ENCODE peak calls at places on chromosomes 12 and 14, in eight cellular contexts. One of them, this sample, is unnamed.

GRCh38 chr12:87866602-87867292 is 162.5 kb downstream of the C12orf50 start:
- DNase-seq in IMR-90: peak
- DNase-seq in HCT116: peak
- DNase-seq in A549: no peak
- DNase-seq in SK-N-SH: peak
- DNase-seq in H1: no peak
- DNase-seq in K562: no peak
- DNase-seq in HepG2: peak
- DNase-seq in this sample: no peak

GRCh38 chr12:121467638-121468403 is 67.9 kb downstream of the RNF34 start:
- DNase-seq in IMR-90: no peak
- DNase-seq in HCT116: no peak
- DNase-seq in A549: peak
- DNase-seq in SK-N-SH: no peak
- DNase-seq in H1: peak
- DNase-seq in K562: no peak
- DNase-seq in HepG2: no peak
- DNase-seq in this sample: no peak

GRCh38 chr14:33460119-33460518 is 490.8 kb downstream of the EGLN3 start:
- DNase-seq in IMR-90: no peak
- DNase-seq in HCT116: no peak
- DNase-seq in A549: no peak
- DNase-seq in SK-N-SH: no peak
- DNase-seq in H1: no peak
- DNase-seq in K562: no peak
- DNase-seq in HepG2: no peak
- DNase-seq in this sample: no peak

GRCh38 chr12:2806700-2807099 is 5.8 kb upstream of the ITFG2 start:
- DNase-seq in IMR-90: no peak
- DNase-seq in HCT116: no peak
- DNase-seq in A549: no peak
- DNase-seq in SK-N-SH: no peak
- DNase-seq in H1: no peak
- DNase-seq in K562: no peak
- DNase-seq in HepG2: no peak
- DNase-seq in this sample: no peak

GRCh38 chr14:50601405-50601804 is 41.5 kb downstream of the ATL1 start:
- DNase-seq in IMR-90: no peak
- DNase-seq in HCT116: no peak
- DNase-seq in A549: no peak
- DNase-seq in SK-N-SH: no peak
- DNase-seq in H1: no peak
- DNase-seq in K562: no peak
- DNase-seq in HepG2: no peak
- DNase-seq in this sample: no peak

GRCh38 chr14:32985881-32986280 is 47.2 kb downstream of the NPAS3 start:
- DNase-seq in IMR-90: no peak
- DNase-seq in HCT116: no peak
- DNase-seq in A549: no peak
- DNase-seq in SK-N-SH: no peak
- DNase-seq in H1: no peak
- DNase-seq in K562: no peak
- DNase-seq in HepG2: no peak
- DNase-seq in this sample: no peak

GRCh38 chr12:49635036-49635435 is 11.7 kb downstream of the PRPF40B start:
- DNase-seq in IMR-90: no peak
- DNase-seq in HCT116: no peak
- DNase-seq in A549: no peak
- DNase-seq in SK-N-SH: no peak
- DNase-seq in H1: no peak
- DNase-seq in K562: no peak
- DNase-seq in HepG2: no peak
- DNase-seq in this sample: no peak

GRCh38 chr14:50082784-50083466 is 33.4 kb downstream of the VCPKMT start:
- DNase-seq in IMR-90: peak
- DNase-seq in HCT116: no peak
- DNase-seq in A549: no peak
- DNase-seq in SK-N-SH: no peak
- DNase-seq in H1: no peak
- DNase-seq in K562: no peak
- DNase-seq in HepG2: no peak
- DNase-seq in this sample: peak

GRCh38 chr12:131204416-131205311 is 251.0 kb downstream of the ADGRD1 start:
- DNase-seq in IMR-90: no peak
- DNase-seq in HCT116: no peak
- DNase-seq in A549: no peak
- DNase-seq in SK-N-SH: peak
- DNase-seq in H1: peak
- DNase-seq in K562: no peak
- DNase-seq in HepG2: no peak
- DNase-seq in this sample: no peak

GRCh38 chr14:92244805-92245204 is 78.2 kb upstream of the SLC24A4 start:
- DNase-seq in IMR-90: no peak
- DNase-seq in HCT116: no peak
- DNase-seq in A549: no peak
- DNase-seq in SK-N-SH: no peak
- DNase-seq in H1: no peak
- DNase-seq in K562: no peak
- DNase-seq in HepG2: no peak
- DNase-seq in this sample: no peak

GRCh38 chr12:12749433-12749832 is 32.3 kb downstream of the CDKN1B start:
- DNase-seq in IMR-90: no peak
- DNase-seq in HCT116: no peak
- DNase-seq in A549: no peak
- DNase-seq in SK-N-SH: no peak
- DNase-seq in H1: no peak
- DNase-seq in K562: no peak
- DNase-seq in HepG2: peak
- DNase-seq in this sample: no peak

GRCh38 chr12:70606001-70606400 is 31.2 kb downstream of the PTPRB start:
- DNase-seq in IMR-90: peak
- DNase-seq in HCT116: no peak
- DNase-seq in A549: no peak
- DNase-seq in SK-N-SH: no peak
- DNase-seq in H1: no peak
- DNase-seq in K562: no peak
- DNase-seq in HepG2: peak
- DNase-seq in this sample: no peak

GRCh38 chr14:29906256-29906885 is 21.3 kb downstream of the PRKD1 start:
- DNase-seq in IMR-90: peak
- DNase-seq in HCT116: no peak
- DNase-seq in A549: no peak
- DNase-seq in SK-N-SH: no peak
- DNase-seq in H1: no peak
- DNase-seq in K562: no peak
- DNase-seq in HepG2: peak
- DNase-seq in this sample: no peak
- TF ChIP-seq RAD21 in IMR-90: no peak
- TF ChIP-seq RAD21 in HCT116: no peak
- TF ChIP-seq RAD21 in A549: no peak
- TF ChIP-seq RAD21 in SK-N-SH: no peak
- TF ChIP-seq RAD21 in H1: no peak
- TF ChIP-seq RAD21 in K562: no peak
- TF ChIP-seq RAD21 in HepG2: no peak
- TF ChIP-seq RAD21 in this sample: no peak

GRCh38 chr14:36756221-36756620 is 94.6 kb downstream of the PAX9 start:
- DNase-seq in IMR-90: no peak
- DNase-seq in HCT116: no peak
- DNase-seq in A549: no peak
- DNase-seq in SK-N-SH: no peak
- DNase-seq in H1: no peak
- DNase-seq in K562: no peak
- DNase-seq in HepG2: no peak
- DNase-seq in this sample: no peak
- TF ChIP-seq RAD21 in IMR-90: no peak
- TF ChIP-seq RAD21 in HCT116: no peak
- TF ChIP-seq RAD21 in A549: no peak
- TF ChIP-seq RAD21 in SK-N-SH: no peak
- TF ChIP-seq RAD21 in H1: no peak
- TF ChIP-seq RAD21 in K562: no peak
- TF ChIP-seq RAD21 in HepG2: no peak
- TF ChIP-seq RAD21 in this sample: no peak

DNA sequence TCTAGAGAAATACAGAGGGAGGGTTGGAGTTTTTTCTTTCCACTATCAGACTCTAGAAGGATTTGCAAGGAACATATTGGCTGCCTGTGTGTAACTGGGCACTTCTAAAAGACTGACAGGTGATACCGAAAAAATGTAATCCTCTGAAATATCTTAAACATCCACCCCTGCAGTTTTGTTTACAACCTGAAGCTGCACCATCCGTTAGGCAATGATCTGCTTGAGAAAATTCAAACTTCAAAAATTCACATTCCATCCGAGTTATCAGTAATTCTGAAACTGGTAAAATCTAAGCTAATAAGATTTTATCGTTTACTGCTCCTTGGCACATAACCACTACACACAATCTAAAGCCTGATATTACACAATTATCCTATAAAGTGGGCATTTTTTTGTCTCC is 528.6 kb downstream of the FUT8 start:
- DNase-seq in IMR-90: no peak
- DNase-seq in HCT116: no peak
- DNase-seq in A549: no peak
- DNase-seq in SK-N-SH: no peak
- DNase-seq in H1: no peak
- DNase-seq in K562: no peak
- DNase-seq in HepG2: no peak
- DNase-seq in this sample: no peak
- TF ChIP-seq RAD21 in IMR-90: no peak
- TF ChIP-seq RAD21 in HCT116: no peak
- TF ChIP-seq RAD21 in A549: no peak
- TF ChIP-seq RAD21 in SK-N-SH: no peak
- TF ChIP-seq RAD21 in H1: no peak
- TF ChIP-seq RAD21 in K562: no peak
- TF ChIP-seq RAD21 in HepG2: no peak
- TF ChIP-seq RAD21 in this sample: no peak

DNA sequence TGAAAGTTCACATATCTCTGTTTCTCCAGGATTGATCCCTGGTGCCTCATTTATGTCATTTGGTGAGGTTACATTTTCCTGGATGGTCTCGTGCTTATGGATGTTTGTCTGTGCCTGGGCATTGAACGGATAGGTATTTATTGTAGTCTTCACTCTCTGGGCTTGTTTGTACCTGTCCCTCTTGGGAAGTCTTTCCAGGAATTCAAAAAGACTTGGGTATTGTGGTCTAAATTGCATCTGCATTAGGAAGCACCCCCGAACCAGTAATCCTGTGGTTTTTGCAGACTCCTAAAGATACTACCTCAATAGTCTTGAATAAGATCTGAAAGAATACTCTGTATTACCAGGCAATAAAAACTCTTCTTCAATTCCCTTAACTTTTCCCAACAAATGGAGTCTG is 720.8 kb downstream of the SLC6A15 start:
- DNase-seq in IMR-90: no peak
- DNase-seq in HCT116: no peak
- DNase-seq in A549: no peak
- DNase-seq in SK-N-SH: no peak
- DNase-seq in H1: no peak
- DNase-seq in K562: no peak
- DNase-seq in HepG2: no peak
- DNase-seq in this sample: no peak
- TF ChIP-seq RAD21 in IMR-90: no peak
- TF ChIP-seq RAD21 in HCT116: no peak
- TF ChIP-seq RAD21 in A549: no peak
- TF ChIP-seq RAD21 in SK-N-SH: no peak
- TF ChIP-seq RAD21 in H1: no peak
- TF ChIP-seq RAD21 in K562: no peak
- TF ChIP-seq RAD21 in HepG2: no peak
- TF ChIP-seq RAD21 in this sample: no peak

GRCh38 chr14:89337912-89338311 is 79.1 kb downstream of the FOXN3 start:
- DNase-seq in IMR-90: peak
- DNase-seq in HCT116: no peak
- DNase-seq in A549: no peak
- DNase-seq in SK-N-SH: no peak
- DNase-seq in H1: no peak
- DNase-seq in K562: no peak
- DNase-seq in HepG2: no peak
- DNase-seq in this sample: no peak
- TF ChIP-seq RAD21 in IMR-90: no peak
- TF ChIP-seq RAD21 in HCT116: no peak
- TF ChIP-seq RAD21 in A549: no peak
- TF ChIP-seq RAD21 in SK-N-SH: no peak
- TF ChIP-seq RAD21 in H1: no peak
- TF ChIP-seq RAD21 in K562: no peak
- TF ChIP-seq RAD21 in HepG2: no peak
- TF ChIP-seq RAD21 in this sample: no peak

GRCh38 chr14:52417139-52417538 is 103.0 kb downstream of the PTGER2 start:
- DNase-seq in IMR-90: no peak
- DNase-seq in HCT116: no peak
- DNase-seq in A549: no peak
- DNase-seq in SK-N-SH: no peak
- DNase-seq in H1: no peak
- DNase-seq in K562: no peak
- DNase-seq in HepG2: no peak
- DNase-seq in this sample: no peak

GRCh38 chr14:52427460-52427859 is 113.3 kb downstream of the PTGER2 start:
- DNase-seq in IMR-90: no peak
- DNase-seq in HCT116: no peak
- DNase-seq in A549: no peak
- DNase-seq in SK-N-SH: no peak
- DNase-seq in H1: no peak
- DNase-seq in K562: no peak
- DNase-seq in HepG2: no peak
- DNase-seq in this sample: no peak

GRCh38 chr14:52422650-52423356 is 108.7 kb downstream of the PTGER2 start:
- DNase-seq in IMR-90: no peak
- DNase-seq in HCT116: no peak
- DNase-seq in A549: no peak
- DNase-seq in SK-N-SH: peak
- DNase-seq in H1: no peak
- DNase-seq in K562: no peak
- DNase-seq in HepG2: no peak
- DNase-seq in this sample: no peak
- TF ChIP-seq RAD21 in IMR-90: no peak
- TF ChIP-seq RAD21 in HCT116: no peak
- TF ChIP-seq RAD21 in A549: no peak
- TF ChIP-seq RAD21 in SK-N-SH: peak
- TF ChIP-seq RAD21 in H1: no peak
- TF ChIP-seq RAD21 in K562: no peak
- TF ChIP-seq RAD21 in HepG2: no peak
- TF ChIP-seq RAD21 in this sample: peak

GRCh38 chr12:50971946-50972345 is 19.6 kb downstream of the HIGD1C start:
- DNase-seq in IMR-90: peak
- DNase-seq in HCT116: no peak
- DNase-seq in A549: no peak
- DNase-seq in SK-N-SH: no peak
- DNase-seq in H1: no peak
- DNase-seq in K562: no peak
- DNase-seq in HepG2: no peak
- DNase-seq in this sample: no peak
- TF ChIP-seq RAD21 in IMR-90: no peak
- TF ChIP-seq RAD21 in HCT116: no peak
- TF ChIP-seq RAD21 in A549: no peak
- TF ChIP-seq RAD21 in SK-N-SH: no peak
- TF ChIP-seq RAD21 in H1: no peak
- TF ChIP-seq RAD21 in K562: no peak
- TF ChIP-seq RAD21 in HepG2: no peak
- TF ChIP-seq RAD21 in this sample: no peak

GRCh38 chr12:85733441-85733840 is 102.8 kb downstream of the RASSF9 start:
- DNase-seq in IMR-90: peak
- DNase-seq in HCT116: no peak
- DNase-seq in A549: no peak
- DNase-seq in SK-N-SH: no peak
- DNase-seq in H1: no peak
- DNase-seq in K562: no peak
- DNase-seq in HepG2: no peak
- DNase-seq in this sample: no peak

GRCh38 chr12:85733984-85734383 is 102.2 kb downstream of the RASSF9 start:
- DNase-seq in IMR-90: no peak
- DNase-seq in HCT116: no peak
- DNase-seq in A549: no peak
- DNase-seq in SK-N-SH: no peak
- DNase-seq in H1: no peak
- DNase-seq in K562: no peak
- DNase-seq in HepG2: no peak
- DNase-seq in this sample: no peak
- TF ChIP-seq RAD21 in IMR-90: no peak
- TF ChIP-seq RAD21 in HCT116: no peak
- TF ChIP-seq RAD21 in A549: no peak
- TF ChIP-seq RAD21 in SK-N-SH: no peak
- TF ChIP-seq RAD21 in H1: no peak
- TF ChIP-seq RAD21 in K562: no peak
- TF ChIP-seq RAD21 in HepG2: no peak
- TF ChIP-seq RAD21 in this sample: no peak

This sample was measured in GM12878.